ENCODE peak calls at places on chromosomes 16 and 17, in seven cellular contexts. A, E, I, T, V, F and M are unnamed samples.

GRCh38 chr17:81426676-81427445 is 31.6 kb downstream of the BAHCC1 start:
- DNase-seq in A (peak), V (peak), F (peak), I (no peak), E (no peak), T (no peak), M (no peak)

GRCh38 chr16:71467810-71468209 is 5.8 kb upstream of the ZNF23 start:
- DNase-seq in F (peak), T (peak), V (no peak), E (peak), A (no peak), I (peak), M (peak)

GRCh38 chr17:34711646-34712045 is 132.3 kb downstream of the TMEM132E start:
- DNase-seq in F (no peak), E (no peak), I (no peak), V (no peak), T (no peak), A (no peak), M (no peak)

GRCh38 chr16:72530434-72530833 is 358.5 kb upstream of the PMFBP1 start:
- DNase-seq in A (no peak), E (no peak), F (peak), V (no peak), T (no peak), I (peak), M (no peak)

GRCh38 chr17:78019367-78019975 is 61.0 kb downstream of the TNRC6C start:
- DNase-seq in I (peak), V (peak), A (no peak), E (no peak), F (peak), T (no peak), M (peak)

GRCh38 chr17:6427284-6427781 is 7.6 kb downstream of the AIPL1 start:
- DNase-seq in V (no peak), E (no peak), A (no peak), I (peak), T (no peak), F (peak), M (peak)

GRCh38 chr17:44074231-44074910 is 3.8 kb downstream of the G6PC3 start:
- DNase-seq in F (no peak), A (no peak), E (no peak), I (no peak), T (no peak), V (peak), M (no peak)

GRCh38 chr17:1055751-1056645 is 59.1 kb downstream of the TIMM22 start:
- DNase-seq in F (no peak), E (peak), V (no peak), T (peak), I (peak), A (peak), M (peak)

GRCh38 chr16:353404-354285 is 1.1 kb upstream of the AXIN1 start:
- DNase-seq in T (no peak), A (no peak), I (no peak), F (no peak), E (no peak), V (no peak), M (no peak)

GRCh38 chr16:62711797-62712196 is 675.6 kb upstream of the CDH8 start:
- DNase-seq in E (no peak), F (no peak), T (no peak), I (no peak), V (no peak), A (no peak), M (no peak)

GRCh38 chr17:30922235-30922993 is 669 bp downstream of the ADAP2 start:
- DNase-seq in E (no peak), V (no peak), A (no peak), T (no peak), F (no peak), I (no peak), M (peak)

GRCh38 chr17:28033972-28034714 is 8.3 kb upstream of the NLK start:
- DNase-seq in A (no peak), V (no peak), E (no peak), I (peak), F (no peak), T (no peak), M (no peak)

GRCh38 chr16:14354561-14355351 is 275.3 kb downstream of the PARN start:
- DNase-seq in F (no peak), T (no peak), I (no peak), V (no peak), A (no peak), E (no peak), M (peak)

GRCh38 chr17:69581061-69581955 is 166.8 kb downstream of the MAP2K6 start:
- DNase-seq in E (no peak), A (no peak), I (no peak), F (no peak), T (no peak), V (no peak), M (peak)

GRCh38 chr17:50020841-50021599 is 26.0 kb upstream of the DLX3 start:
- DNase-seq in I (no peak), T (no peak), F (peak), V (peak), A (no peak), E (no peak), M (no peak)

GRCh38 chr17:1485311-1485747 is 7.2 kb downstream of the MYO1C start:
- DNase-seq in T (peak), A (no peak), I (peak), F (no peak), V (peak), E (peak), M (peak)

GRCh38 chr16:1414532-1415265 is at the start of gene UNKL:
- DNase-seq in V (peak), T (peak), A (no peak), F (peak), E (peak), I (no peak), M (peak)

GRCh38 chr17:64750478-64750877 is 88.4 kb upstream of the SMURF2 start:
- DNase-seq in T (no peak), V (no peak), A (no peak), I (no peak), E (no peak), F (no peak), M (no peak)

GRCh38 chr16:26196310-26196709 is 504.6 kb downstream of the HS3ST4 start:
- DNase-seq in F (no peak), A (no peak), I (no peak), V (no peak), T (no peak), E (no peak), M (no peak)

GRCh38 chr16:1260101-1260670 is 4.3 kb downstream of the TPSD1 start:
- DNase-seq in V (no peak), E (no peak), T (no peak), F (no peak), A (no peak), I (no peak), M (peak)

GRCh38 chr17:60158751-60159478 is 9.1 kb downstream of the CA4 start:
- DNase-seq in E (no peak), F (no peak), A (no peak), T (no peak), V (no peak), I (no peak), M (peak)

GRCh38 chr17:5049314-5049819 is 14.1 kb upstream of the SLC52A1 start:
- DNase-seq in E (no peak), T (no peak), V (no peak), F (no peak), I (no peak), A (no peak), M (no peak)

GRCh38 chr17:48457080-48457836 is 27.2 kb upstream of the SKAP1 start:
- DNase-seq in T (peak), F (peak), I (peak), V (no peak), A (peak), E (peak), M (peak)

GRCh38 chr17:45294506-45294905 is 22.3 kb downstream of the MAP3K14 start:
- DNase-seq in T (no peak), V (no peak), A (no peak), F (no peak), I (no peak), E (no peak), M (no peak)

GRCh38 chr17:64706224-64707076 is 44.3 kb upstream of the SMURF2 start:
- DNase-seq in I (peak), A (no peak), F (no peak), E (no peak), T (no peak), V (no peak), M (no peak)

GRCh38 chr17:57294629-57295501 is 38.5 kb downstream of the MSI2 start:
- DNase-seq in I (peak), F (no peak), T (no peak), A (no peak), V (peak), E (no peak), M (no peak)

GRCh38 chr17:19364699-19365498 is 2.4 kb upstream of the B9D1 start:
- DNase-seq in V (no peak), F (no peak), A (no peak), I (no peak), E (no peak), T (no peak), M (no peak)

GRCh38 chr16:82633964-82634600 is 7.3 kb downstream of the CDH13 start:
- DNase-seq in E (no peak), F (no peak), I (peak), T (no peak), A (peak), V (peak), M (no peak)

GRCh38 chr16:78874241-78874983 is 726.1 kb downstream of the MAF start:
- DNase-seq in T (no peak), F (no peak), A (no peak), V (no peak), E (no peak), I (no peak), M (no peak)